ENCODE peak calls at places on chromosome 1, in seven cellular contexts. H, J, T, X, C, Z and W are unnamed samples.

GRCh38 chr1:25109527-25109926 is 122.8 kb downstream of the SYF2 start:
- DNase-seq in T (no peak), X (no peak), J (no peak), C (no peak), Z (no peak), H (no peak), W (no peak)

GRCh38 chr1:94191216-94191615 is 46.2 kb downstream of the ARHGAP29 start:
- DNase-seq in J (no peak), H (no peak), C (no peak), X (no peak), Z (no peak), T (no peak), W (no peak)

GRCh38 chr1:59104191-59104760 is 192.6 kb upstream of the FGGY start:
- DNase-seq in C (no peak), T (peak), J (no peak), H (no peak), Z (peak), X (no peak), W (no peak)

GRCh38 chr1:208159542-208160258 is 84.5 kb downstream of the PLXNA2 start:
- DNase-seq in H (peak), J (no peak), C (peak), Z (no peak), X (no peak), T (no peak), W (peak)

GRCh38 chr1:39892611-39893595 is 8.8 kb downstream of the MYCL start:
- DNase-seq in X (peak), C (peak), T (no peak), Z (no peak), J (no peak), H (no peak), W (no peak)

GRCh38 chr1:93827128-93827527 is 51.9 kb downstream of the DNTTIP2 start:
- DNase-seq in T (no peak), X (no peak), C (no peak), J (no peak), Z (no peak), H (no peak), W (no peak)

GRCh38 chr1:158329807-158330206 is 1.5 kb downstream of the CD1B start:
- DNase-seq in H (no peak), J (no peak), C (no peak), X (peak), Z (no peak), T (no peak), W (no peak)

GRCh38 chr1:55775007-55775406 is 559.8 kb upstream of the USP24 start:
- DNase-seq in Z (no peak), H (no peak), J (no peak), T (no peak), X (no peak), C (no peak), W (no peak)

DNA sequence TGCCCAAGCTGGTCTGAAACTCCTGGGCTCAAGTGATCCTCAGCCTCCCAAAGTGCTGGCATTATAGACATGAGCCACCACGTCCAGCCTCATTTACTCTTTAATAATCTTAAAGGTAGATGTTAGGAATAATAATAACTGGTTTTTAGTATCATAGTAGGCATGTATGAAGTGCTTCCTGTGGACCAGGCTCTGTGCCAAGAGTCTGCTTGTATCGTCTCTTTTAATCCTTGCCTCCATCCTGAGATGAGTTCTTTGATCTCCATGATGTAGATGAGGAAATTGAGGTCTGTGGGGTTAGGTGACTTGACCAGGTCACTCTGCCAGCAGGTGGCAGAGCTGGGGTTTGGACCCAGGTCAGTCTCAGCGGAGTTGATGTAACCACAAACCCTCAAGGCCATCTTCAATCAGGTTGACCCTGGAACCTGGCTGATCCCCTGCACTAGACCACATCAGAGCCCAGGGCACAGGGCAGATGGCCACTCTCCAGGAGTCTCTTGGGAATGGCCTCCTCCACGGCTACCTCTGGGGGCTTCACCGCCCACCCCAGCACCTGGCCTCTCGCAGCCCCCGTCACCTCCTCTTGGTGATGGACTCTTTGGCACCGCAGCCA is 11.3 kb downstream of the EFHD2 start:
- DNase-seq in T (no peak), X (no peak), J (no peak), H (no peak), Z (peak), C (no peak), W (no peak)
- TF ChIP-seq CTCF in T (no peak), X (peak), J (no peak), H (no peak), Z (no peak), C (no peak), W (no peak)

DNA sequence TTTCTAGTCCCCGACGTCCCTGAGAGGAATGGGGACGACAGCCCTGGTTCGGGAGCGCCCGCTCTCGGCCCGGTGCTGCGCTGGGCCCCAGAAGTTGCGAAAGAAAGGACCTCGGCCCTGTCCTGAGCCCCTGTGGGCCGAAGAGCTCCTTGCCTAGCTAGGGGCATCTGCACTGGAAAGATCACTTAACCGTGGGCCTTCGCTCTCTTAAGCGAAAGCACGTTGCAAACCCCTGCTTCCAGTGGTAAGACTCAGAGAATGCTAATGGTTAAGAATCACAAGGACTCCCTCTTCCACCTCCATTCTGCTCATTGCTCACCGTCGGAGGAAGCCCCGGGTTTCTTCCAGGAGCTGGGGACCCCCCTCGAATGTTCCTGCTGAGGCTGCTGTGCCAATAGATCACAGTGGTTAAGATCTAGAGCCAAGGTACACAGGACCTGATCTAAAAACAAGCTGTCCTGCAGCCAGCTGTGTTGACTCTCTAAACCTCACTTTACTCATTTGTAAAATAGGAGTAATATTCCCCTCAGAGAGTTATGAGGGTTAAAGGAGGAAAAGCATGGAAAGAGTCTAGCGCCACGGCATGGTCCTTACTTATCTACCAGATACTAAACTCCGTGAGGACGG is 690 bp downstream of the VAMP3 start:
- DNase-seq in Z (no peak), H (no peak), C (no peak), T (no peak), J (no peak), X (no peak), W (no peak)
- TF ChIP-seq CTCF in Z (no peak), H (no peak), C (no peak), T (no peak), J (no peak), X (peak), W (no peak)

GRCh38 chr1:160400646-160401486 is 502 bp downstream of the VANGL2 start:
- DNase-seq in T (no peak), J (no peak), H (peak), C (no peak), Z (no peak), X (no peak), W (no peak)
- TF ChIP-seq CTCF in T (no peak), J (no peak), H (no peak), C (no peak), Z (no peak), X (no peak), W (no peak)

DNA sequence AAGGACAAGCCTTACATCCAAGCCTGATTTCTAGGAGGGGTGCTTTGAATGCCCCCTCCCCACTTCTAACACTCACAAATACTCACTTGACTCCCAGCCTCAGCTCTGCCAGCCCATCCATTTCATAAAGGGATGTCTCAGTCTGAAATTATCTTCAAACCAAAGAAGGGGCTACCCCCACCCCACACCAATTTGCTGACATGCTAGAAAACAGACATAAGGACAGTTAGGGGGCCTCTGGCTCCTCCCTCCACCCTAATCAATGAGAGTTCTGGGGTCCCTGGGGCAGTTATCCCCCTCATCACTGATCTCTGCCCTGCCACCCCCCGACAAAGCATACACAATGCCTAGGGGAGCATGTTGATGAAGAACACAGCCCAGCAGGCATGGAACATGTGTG is 58.8 kb downstream of the RHBG start:
- DNase-seq in X (no peak), J (no peak), C (no peak), H (no peak), T (no peak), Z (no peak), W (no peak)
- TF ChIP-seq CTCF in X (no peak), J (no peak), C (no peak), H (no peak), T (no peak), Z (no peak), W (no peak)

DNA sequence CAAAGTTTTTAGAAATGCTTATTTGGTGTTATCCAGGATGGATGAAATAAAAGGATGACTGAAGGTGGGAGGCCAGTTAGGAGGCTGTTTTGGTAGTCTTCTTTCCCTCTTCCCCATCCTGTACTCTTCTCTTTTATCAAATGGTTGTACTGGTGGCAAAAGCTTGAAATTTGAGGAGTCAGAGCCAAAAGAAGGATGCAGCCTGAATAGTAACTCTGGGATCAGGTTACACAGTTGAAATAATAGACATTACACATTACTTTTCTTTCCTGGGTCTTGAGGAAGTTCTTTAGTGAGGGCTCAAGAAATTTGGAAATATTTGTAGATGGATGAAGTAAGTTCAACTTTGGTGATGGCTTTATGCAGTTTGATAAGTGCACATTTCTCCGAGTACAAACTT is 108.6 kb downstream of the GPR52 start:
- DNase-seq in J (no peak), T (no peak), X (no peak), H (no peak), C (no peak), Z (no peak), W (no peak)
- TF ChIP-seq CTCF in J (no peak), T (no peak), X (no peak), H (no peak), C (no peak), Z (no peak), W (no peak)

DNA sequence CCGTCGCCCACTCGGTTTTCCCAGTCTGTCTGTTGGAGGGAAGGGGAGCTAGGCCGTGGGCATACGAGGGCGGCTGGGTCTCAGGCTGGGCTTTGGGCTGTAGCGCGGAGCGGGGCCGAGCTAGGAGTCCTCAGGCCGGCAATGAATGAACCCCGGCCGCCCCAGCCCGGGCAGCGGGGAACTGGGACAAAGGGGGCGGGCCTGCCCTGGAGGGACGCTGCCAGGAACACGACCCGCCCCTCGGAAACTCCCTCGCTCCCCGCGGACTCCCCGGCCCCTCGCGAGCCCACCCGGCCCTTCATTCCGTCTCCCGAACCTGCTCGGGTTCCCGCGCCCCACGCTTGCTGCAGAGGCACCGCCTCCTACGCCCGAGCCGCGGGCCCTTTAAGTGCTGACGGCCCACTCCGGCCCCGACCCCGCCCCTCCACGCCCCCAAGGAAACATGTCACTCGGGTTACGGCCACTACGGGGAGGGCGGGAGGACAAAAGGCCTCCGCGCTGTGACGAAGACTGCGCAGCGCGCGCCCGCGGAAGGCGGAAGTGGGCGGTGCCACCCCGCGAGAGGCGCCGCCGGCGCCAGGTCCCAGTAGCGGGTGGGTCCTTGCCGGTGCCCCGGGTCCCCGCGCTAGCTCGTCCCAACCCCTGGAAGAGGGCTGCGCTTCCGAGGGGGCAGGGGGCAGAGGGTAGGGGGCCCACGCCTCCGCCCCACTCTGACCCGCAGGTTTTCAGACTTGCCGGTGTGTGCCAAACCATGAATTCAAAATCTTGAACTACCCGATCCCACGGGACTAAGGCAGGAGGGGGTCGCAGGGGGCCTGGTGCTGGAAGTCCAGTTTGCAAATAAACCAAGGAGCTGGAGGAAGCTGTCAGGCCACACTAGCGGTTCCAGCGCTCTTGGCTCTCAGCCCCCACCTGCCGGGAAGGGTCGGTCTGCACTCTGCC is at the start of gene GALE:
- DNase-seq in J (peak), H (peak), Z (peak), T (peak), C (peak), X (peak), W (peak)
- TF ChIP-seq CTCF in J (no peak), H (no peak), Z (no peak), T (no peak), C (no peak), X (no peak), W (no peak)

GRCh38 chr1:64581786-64582185 is 111.9 kb downstream of the CACHD1 start:
- DNase-seq in J (no peak), T (no peak), Z (no peak), C (no peak), X (no peak), H (no peak), W (no peak)

DNA sequence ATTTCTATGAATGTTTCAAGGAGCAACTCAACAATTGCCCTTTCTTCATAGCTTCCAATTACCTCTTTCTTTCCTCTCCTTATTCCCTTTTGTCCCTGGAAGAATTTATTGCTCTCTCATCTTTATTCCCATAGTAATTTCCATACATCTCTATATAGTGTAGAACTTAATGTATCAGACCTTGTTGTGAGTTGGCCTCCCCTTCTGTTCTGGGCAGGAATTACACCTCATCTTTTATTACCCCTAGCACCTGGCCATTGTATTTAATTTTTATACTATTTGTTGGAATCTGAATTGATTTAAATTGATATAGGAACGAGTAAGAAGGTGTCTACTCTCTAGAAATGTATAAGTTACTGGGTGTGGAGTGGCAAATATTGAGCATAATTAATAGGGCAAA is 114.5 kb downstream of the CACHD1 start:
- DNase-seq in Z (no peak), J (no peak), C (no peak), T (no peak), H (no peak), X (peak), W (no peak)
- TF ChIP-seq CTCF in Z (no peak), J (no peak), C (peak), T (peak), H (no peak), X (peak), W (peak)